ENCODE peak calls at places on chromosome 15, in nine cellular contexts. One of them, this sample, is unnamed.

GRCh38 chr15:40256642-40257235 is 17.9 kb downstream of the PAK6 start:
- DNase-seq in left lung: peak
- DNase-seq in kidney: peak
- DNase-seq in breast epithelium: no peak
- DNase-seq in right atrium auricular region: no peak
- DNase-seq in transverse colon: no peak
- DNase-seq in heart right ventricle: no peak
- DNase-seq in cardiac muscle cell: no peak
- DNase-seq in GM23338: no peak
- DNase-seq in this sample: peak

GRCh38 chr15:41961803-41962202 is 10.6 kb downstream of the EHD4 start:
- DNase-seq in left lung: no peak
- DNase-seq in kidney: no peak
- DNase-seq in breast epithelium: no peak
- DNase-seq in right atrium auricular region: no peak
- DNase-seq in transverse colon: no peak
- DNase-seq in heart right ventricle: no peak
- DNase-seq in cardiac muscle cell: no peak
- DNase-seq in GM23338: no peak
- DNase-seq in this sample: no peak

GRCh38 chr15:77807115-77807514 is 174.4 kb upstream of the LINGO1 start:
- DNase-seq in left lung: no peak
- DNase-seq in kidney: no peak
- DNase-seq in breast epithelium: no peak
- DNase-seq in right atrium auricular region: no peak
- DNase-seq in transverse colon: no peak
- DNase-seq in heart right ventricle: no peak
- DNase-seq in cardiac muscle cell: no peak
- DNase-seq in GM23338: no peak
- DNase-seq in this sample: no peak

GRCh38 chr15:90178468-90179435 is 22.4 kb upstream of the SEMA4B start:
- DNase-seq in left lung: no peak
- DNase-seq in kidney: peak
- DNase-seq in breast epithelium: no peak
- DNase-seq in right atrium auricular region: no peak
- DNase-seq in transverse colon: no peak
- DNase-seq in heart right ventricle: no peak
- DNase-seq in cardiac muscle cell: no peak
- DNase-seq in GM23338: no peak
- DNase-seq in this sample: no peak

GRCh38 chr15:73346735-73347312 is 21.9 kb downstream of the HCN4 start:
- DNase-seq in left lung: peak
- DNase-seq in kidney: no peak
- DNase-seq in breast epithelium: no peak
- DNase-seq in right atrium auricular region: no peak
- DNase-seq in transverse colon: peak
- DNase-seq in heart right ventricle: peak
- DNase-seq in cardiac muscle cell: peak
- DNase-seq in GM23338: peak
- DNase-seq in this sample: no peak

GRCh38 chr15:82129769-82130168 is 84.0 kb upstream of the MEX3B start:
- DNase-seq in left lung: no peak
- DNase-seq in kidney: no peak
- DNase-seq in breast epithelium: no peak
- DNase-seq in right atrium auricular region: no peak
- DNase-seq in transverse colon: no peak
- DNase-seq in heart right ventricle: no peak
- DNase-seq in cardiac muscle cell: no peak
- DNase-seq in GM23338: no peak
- DNase-seq in this sample: no peak

GRCh38 chr15:55873024-55873745 is 120.2 kb downstream of the NEDD4 start:
- DNase-seq in left lung: no peak
- DNase-seq in kidney: no peak
- DNase-seq in breast epithelium: no peak
- DNase-seq in right atrium auricular region: no peak
- DNase-seq in transverse colon: no peak
- DNase-seq in heart right ventricle: no peak
- DNase-seq in cardiac muscle cell: no peak
- DNase-seq in GM23338: no peak
- DNase-seq in this sample: no peak

GRCh38 chr15:67011620-67012005 is 53.8 kb upstream of the SMAD3 start:
- DNase-seq in left lung: no peak
- DNase-seq in kidney: no peak
- DNase-seq in breast epithelium: no peak
- DNase-seq in right atrium auricular region: no peak
- DNase-seq in transverse colon: no peak
- DNase-seq in heart right ventricle: no peak
- DNase-seq in cardiac muscle cell: no peak
- DNase-seq in GM23338: no peak
- DNase-seq in this sample: no peak

GRCh38 chr15:90343391-90343790 is 8.7 kb upstream of the ZNF774 start:
- DNase-seq in left lung: no peak
- DNase-seq in kidney: no peak
- DNase-seq in breast epithelium: no peak
- DNase-seq in right atrium auricular region: peak
- DNase-seq in transverse colon: no peak
- DNase-seq in heart right ventricle: no peak
- DNase-seq in cardiac muscle cell: no peak
- DNase-seq in GM23338: no peak
- DNase-seq in this sample: no peak

GRCh38 chr15:32802296-32802936 is 84.6 kb downstream of the GREM1 start:
- DNase-seq in left lung: no peak
- DNase-seq in kidney: no peak
- DNase-seq in breast epithelium: no peak
- DNase-seq in right atrium auricular region: no peak
- DNase-seq in transverse colon: no peak
- DNase-seq in heart right ventricle: no peak
- DNase-seq in cardiac muscle cell: no peak
- DNase-seq in GM23338: no peak
- DNase-seq in this sample: no peak

GRCh38 chr15:64893481-64894394 is 18.0 kb upstream of the ANKDD1A start:
- DNase-seq in left lung: peak
- DNase-seq in kidney: peak
- DNase-seq in breast epithelium: peak
- DNase-seq in right atrium auricular region: peak
- DNase-seq in transverse colon: peak
- DNase-seq in heart right ventricle: peak
- DNase-seq in cardiac muscle cell: peak
- DNase-seq in GM23338: peak
- DNase-seq in this sample: peak

GRCh38 chr15:80179025-80179759 is 26.4 kb downstream of the FAH start:
- DNase-seq in left lung: no peak
- DNase-seq in kidney: no peak
- DNase-seq in breast epithelium: no peak
- DNase-seq in right atrium auricular region: no peak
- DNase-seq in transverse colon: no peak
- DNase-seq in heart right ventricle: no peak
- DNase-seq in cardiac muscle cell: no peak
- DNase-seq in GM23338: no peak
- DNase-seq in this sample: no peak

GRCh38 chr15:68614621-68615035 is 35.8 kb downstream of the CORO2B start:
- DNase-seq in left lung: no peak
- DNase-seq in kidney: no peak
- DNase-seq in breast epithelium: no peak
- DNase-seq in right atrium auricular region: no peak
- DNase-seq in transverse colon: no peak
- DNase-seq in heart right ventricle: peak
- DNase-seq in cardiac muscle cell: peak
- DNase-seq in GM23338: peak
- DNase-seq in this sample: peak

GRCh38 chr15:87777054-87777498 is 479.5 kb downstream of the NTRK3 start:
- DNase-seq in left lung: no peak
- DNase-seq in kidney: no peak
- DNase-seq in breast epithelium: no peak
- DNase-seq in right atrium auricular region: peak
- DNase-seq in transverse colon: no peak
- DNase-seq in heart right ventricle: peak
- DNase-seq in cardiac muscle cell: no peak
- DNase-seq in GM23338: no peak
- DNase-seq in this sample: no peak

GRCh38 chr15:34259557-34259956 is 34.7 kb downstream of the EMC4 start:
- DNase-seq in left lung: no peak
- DNase-seq in kidney: no peak
- DNase-seq in breast epithelium: no peak
- DNase-seq in right atrium auricular region: no peak
- DNase-seq in transverse colon: no peak
- DNase-seq in heart right ventricle: peak
- DNase-seq in cardiac muscle cell: peak
- DNase-seq in GM23338: no peak
- DNase-seq in this sample: no peak

DNA sequence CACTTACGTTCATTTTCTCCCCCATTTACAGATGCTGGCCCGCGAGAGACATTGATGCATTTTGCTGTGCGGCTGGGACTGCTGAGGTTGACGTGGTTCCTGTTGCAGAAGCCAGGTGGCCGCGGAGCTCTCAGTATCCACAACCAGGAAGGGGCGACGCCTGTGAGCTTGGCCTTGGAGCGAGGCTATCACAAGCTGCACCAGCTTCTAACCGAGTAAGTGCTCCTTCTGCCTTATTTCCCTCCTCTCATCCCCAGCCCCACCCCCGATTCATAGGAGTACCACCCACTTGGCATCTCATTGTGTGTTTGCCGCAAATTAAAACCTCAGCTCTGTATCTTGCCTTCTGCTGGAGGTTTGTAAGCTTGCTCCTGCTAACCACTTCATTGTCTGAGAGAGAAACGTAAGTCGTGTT is 163.3 kb downstream of the AKAP13 start:
- DNase-seq in left lung: peak
- DNase-seq in kidney: peak
- DNase-seq in breast epithelium: peak
- DNase-seq in right atrium auricular region: peak
- DNase-seq in transverse colon: peak
- DNase-seq in heart right ventricle: peak
- DNase-seq in cardiac muscle cell: no peak
- DNase-seq in GM23338: peak
- DNase-seq in this sample: peak
- H3K27ac ChIP-seq in left lung: peak
- H3K27ac ChIP-seq in kidney: no peak
- H3K27ac ChIP-seq in breast epithelium: peak
- H3K27ac ChIP-seq in right atrium auricular region: peak
- H3K27ac ChIP-seq in transverse colon: peak
- H3K27ac ChIP-seq in heart right ventricle: peak
- H3K27ac ChIP-seq in cardiac muscle cell: no peak
- H3K27ac ChIP-seq in GM23338: no peak
- H3K27ac ChIP-seq in this sample: no peak

DNA sequence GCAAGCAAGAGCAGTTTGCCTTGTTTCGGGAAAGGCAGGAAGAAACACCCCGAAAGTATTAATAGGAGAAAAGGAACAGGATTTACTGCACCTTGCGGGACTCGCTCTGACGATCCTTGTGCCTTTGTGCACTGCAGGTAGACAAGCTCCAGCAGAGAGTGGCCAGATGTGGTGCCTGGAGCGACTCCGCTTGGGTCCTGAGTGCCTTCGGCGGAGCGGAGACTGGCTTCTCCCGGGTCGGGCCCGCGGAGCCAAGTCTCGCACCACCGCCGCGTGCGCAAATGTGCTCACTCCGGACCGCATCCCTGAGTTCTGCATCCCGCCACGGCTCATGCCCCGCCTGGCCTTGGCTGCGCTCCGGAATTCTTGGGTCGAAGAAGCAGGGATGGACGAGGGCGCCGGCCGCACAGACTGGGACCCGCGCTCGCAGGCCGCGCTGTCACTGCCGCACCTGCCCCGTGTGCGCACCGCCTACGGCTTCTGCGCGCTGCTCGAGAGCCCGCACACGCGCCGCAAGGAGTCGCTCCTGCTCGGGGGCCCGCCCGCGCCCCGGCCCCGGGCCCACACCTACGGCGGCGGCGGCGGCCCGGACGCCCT is 769 bp downstream of the C2CD4A start:
- DNase-seq in left lung: peak
- DNase-seq in kidney: peak
- DNase-seq in breast epithelium: no peak
- DNase-seq in right atrium auricular region: no peak
- DNase-seq in transverse colon: peak
- DNase-seq in heart right ventricle: no peak
- DNase-seq in cardiac muscle cell: peak
- DNase-seq in GM23338: peak
- DNase-seq in this sample: peak
- TF ChIP-seq CTCF in left lung: no peak
- TF ChIP-seq CTCF in kidney: no peak
- TF ChIP-seq CTCF in breast epithelium: no peak
- TF ChIP-seq CTCF in right atrium auricular region: no peak
- TF ChIP-seq CTCF in transverse colon: no peak
- TF ChIP-seq CTCF in heart right ventricle: peak
- TF ChIP-seq CTCF in cardiac muscle cell: no peak
- TF ChIP-seq CTCF in GM23338: peak
- TF ChIP-seq CTCF in this sample: peak

GRCh38 chr15:59347915-59348314 is 24.8 kb downstream of the MYO1E start:
- DNase-seq in left lung: no peak
- DNase-seq in kidney: no peak
- DNase-seq in breast epithelium: no peak
- DNase-seq in right atrium auricular region: no peak
- DNase-seq in transverse colon: no peak
- DNase-seq in heart right ventricle: no peak
- DNase-seq in cardiac muscle cell: no peak
- DNase-seq in GM23338: peak
- DNase-seq in this sample: no peak
- H3K27ac ChIP-seq in left lung: no peak
- H3K27ac ChIP-seq in kidney: no peak
- H3K27ac ChIP-seq in breast epithelium: no peak
- H3K27ac ChIP-seq in right atrium auricular region: no peak
- H3K27ac ChIP-seq in transverse colon: no peak
- H3K27ac ChIP-seq in heart right ventricle: no peak
- H3K27ac ChIP-seq in cardiac muscle cell: no peak
- H3K27ac ChIP-seq in GM23338: peak
- H3K27ac ChIP-seq in this sample: no peak

GRCh38 chr15:51775967-51776816 is 24.8 kb downstream of the TMOD2 start:
- DNase-seq in left lung: no peak
- DNase-seq in kidney: no peak
- DNase-seq in breast epithelium: no peak
- DNase-seq in right atrium auricular region: no peak
- DNase-seq in transverse colon: peak
- DNase-seq in heart right ventricle: peak
- DNase-seq in cardiac muscle cell: peak
- DNase-seq in GM23338: peak
- DNase-seq in this sample: peak

GRCh38 chr15:51781506-51781905 is 30.1 kb downstream of the TMOD2 start:
- DNase-seq in left lung: no peak
- DNase-seq in kidney: no peak
- DNase-seq in breast epithelium: no peak
- DNase-seq in right atrium auricular region: no peak
- DNase-seq in transverse colon: no peak
- DNase-seq in heart right ventricle: no peak
- DNase-seq in cardiac muscle cell: no peak
- DNase-seq in GM23338: no peak
- DNase-seq in this sample: no peak

GRCh38 chr15:51780636-51781035 is 29.2 kb downstream of the TMOD2 start:
- DNase-seq in left lung: no peak
- DNase-seq in kidney: no peak
- DNase-seq in breast epithelium: no peak
- DNase-seq in right atrium auricular region: no peak
- DNase-seq in transverse colon: no peak
- DNase-seq in heart right ventricle: no peak
- DNase-seq in cardiac muscle cell: no peak
- DNase-seq in GM23338: no peak
- DNase-seq in this sample: no peak

GRCh38 chr15:51771773-51772172 is 20.4 kb downstream of the TMOD2 start:
- DNase-seq in left lung: no peak
- DNase-seq in kidney: no peak
- DNase-seq in breast epithelium: no peak
- DNase-seq in right atrium auricular region: no peak
- DNase-seq in transverse colon: no peak
- DNase-seq in heart right ventricle: no peak
- DNase-seq in cardiac muscle cell: no peak
- DNase-seq in GM23338: no peak
- DNase-seq in this sample: no peak

GRCh38 chr15:51776952-51777574 is 25.7 kb downstream of the TMOD2 start:
- DNase-seq in left lung: no peak
- DNase-seq in kidney: no peak
- DNase-seq in breast epithelium: peak
- DNase-seq in right atrium auricular region: peak
- DNase-seq in transverse colon: peak
- DNase-seq in heart right ventricle: peak
- DNase-seq in cardiac muscle cell: peak
- DNase-seq in GM23338: peak
- DNase-seq in this sample: peak
- TF ChIP-seq CTCF in left lung: peak
- TF ChIP-seq CTCF in kidney: peak
- TF ChIP-seq CTCF in breast epithelium: peak
- TF ChIP-seq CTCF in right atrium auricular region: peak
- TF ChIP-seq CTCF in transverse colon: peak
- TF ChIP-seq CTCF in heart right ventricle: peak
- TF ChIP-seq CTCF in cardiac muscle cell: peak
- TF ChIP-seq CTCF in GM23338: peak
- TF ChIP-seq CTCF in this sample: peak